ENCODE peak calls at places on chromosomes 11 and 22, in eight cellular contexts. Y is aorta, R is breast epithelium, W is tibial nerve, A is Peyer's patch, B is astrocyte, O is IMR-90, U is fibroblast of lung. Z is an unnamed sample. For H3K4me1 and H3K36me3, the result is how much of the 10 kb centered on the place peaks cover.

GRCh38 chr11:72720047-72720446 is 32.2 kb downstream of the ARAP1 start:
- DNase-seq in Y (no peak), O (no peak), R (no peak), W (no peak), B (no peak), A (no peak), U (no peak), Z (no peak)

GRCh38 chr11:8671651-8672062 is 10.8 kb downstream of the TRIM66 start:
- DNase-seq in U (peak), B (peak), Y (no peak), A (no peak), O (peak), W (peak), R (no peak), Z (no peak)

GRCh38 chr22:17741866-17742527 is 32.3 kb downstream of the BID start:
- DNase-seq in B (no peak), O (no peak), W (no peak), A (no peak), R (no peak), U (no peak), Y (no peak), Z (no peak)

GRCh38 chr11:3710485-3711259 is 39.5 kb upstream of the CHRNA10 start:
- DNase-seq in R (no peak), O (peak), A (no peak), U (peak), Y (no peak), B (peak), W (no peak), Z (no peak)

GRCh38 chr11:2675540-2675939 is 24.3 kb downstream of the KCNQ1OT1 start:
- DNase-seq in O (no peak), U (no peak), W (no peak), Y (peak), B (no peak), R (no peak), A (peak), Z (no peak)

GRCh38 chr11:72821221-72821919 is 7.2 kb downstream of the ATG16L2 start:
- DNase-seq in W (no peak), U (no peak), B (no peak), A (no peak), O (no peak), R (no peak), Y (no peak), Z (no peak)

GRCh38 chr11:82978422-82979099 is 77.0 kb downstream of the DDIAS start:
- DNase-seq in B (peak), O (peak), R (no peak), A (no peak), U (peak), Y (no peak), W (no peak), Z (no peak)

GRCh38 chr11:20013346-20014066 is 146.8 kb downstream of the DBX1 start:
- DNase-seq in Y (no peak), W (no peak), B (no peak), U (peak), O (peak), A (no peak), R (no peak), Z (no peak)

GRCh38 chr11:8040261-8040920 is 40.6 kb upstream of the TUB start:
- DNase-seq in O (no peak), W (no peak), U (no peak), A (peak), Y (peak), B (no peak), R (peak), Z (no peak)

GRCh38 chr11:34585870-34586654 is 34.8 kb upstream of the EHF start:
- DNase-seq in B (peak), Y (no peak), U (peak), R (no peak), O (peak), A (no peak), W (no peak), Z (no peak)

GRCh38 chr11:64855596-64856304 is 11.3 kb upstream of the CDC42BPG start:
- DNase-seq in A (no peak), U (no peak), Y (no peak), W (no peak), O (no peak), B (no peak), R (no peak), Z (no peak)

GRCh38 chr11:64853709-64854108 is 9.3 kb upstream of the CDC42BPG start:
- DNase-seq in U (no peak), W (no peak), O (no peak), A (peak), R (no peak), Y (peak), B (no peak), Z (peak)

GRCh38 chr11:64854534-64855502 is 10.4 kb upstream of the CDC42BPG start:
- DNase-seq in U (peak), W (peak), R (peak), B (peak), O (peak), Y (peak), A (peak), Z (no peak)

GRCh38 chr11:64852804-64853520 is 8.5 kb upstream of the CDC42BPG start:
- DNase-seq in A (no peak), R (no peak), W (no peak), Y (no peak), B (no peak), O (no peak), U (no peak), Z (no peak)

GRCh38 chr11:64854157-64854533 is 9.7 kb upstream of the CDC42BPG start:
- DNase-seq in U (no peak), Y (no peak), B (no peak), W (no peak), R (no peak), O (no peak), A (no peak), Z (no peak)
- H3K4me1 ChIP-seq in U (under half), Y (under half), B (under half), W (half or more), R (under half), O (under half), A (half or more), Z (half or more)

DNA sequence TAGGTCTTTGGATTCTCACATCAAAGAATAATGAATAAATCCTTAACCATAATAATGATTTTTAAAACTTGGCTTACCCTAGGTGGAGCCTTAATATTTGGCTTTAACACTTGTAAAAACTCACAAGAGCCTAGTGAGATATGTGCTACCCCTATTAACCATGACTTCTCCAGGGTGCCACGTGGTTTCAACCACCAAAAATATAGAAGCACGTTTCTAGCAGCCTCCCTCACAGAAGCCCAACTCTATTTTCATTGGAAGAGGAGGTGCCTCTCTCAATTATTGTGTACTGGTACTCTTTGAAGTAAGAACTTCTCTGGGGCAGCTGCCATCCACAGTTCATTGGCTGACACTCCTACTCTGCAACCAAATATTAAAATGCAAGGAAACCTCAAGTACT is 46.5 kb upstream of the GDPD4 start:
- DNase-seq in A (no peak), U (no peak), W (no peak), B (no peak), O (no peak), R (no peak), Y (no peak), Z (no peak)
- H3K36me3 ChIP-seq in A (under half), U (under half), W (under half), B (under half), O (under half), R (under half), Y (under half), Z (under half)

GRCh38 chr11:100719809-100720221 is 32.7 kb downstream of the ARHGAP42 start:
- DNase-seq in R (no peak), U (peak), Y (no peak), O (peak), A (no peak), B (peak), W (peak), Z (no peak)
- H3K4me3 ChIP-seq in R (no peak), U (no peak), Y (no peak), O (no peak), A (no peak), B (no peak), W (no peak), Z (no peak)

GRCh38 chr11:117075186-117075585 is 23.0 kb downstream of the SIK3 start:
- DNase-seq in O (no peak), A (no peak), W (no peak), Y (no peak), U (peak), B (peak), R (no peak), Z (no peak)
- H3K4me1 ChIP-seq in O (under half), A (under half), W (half or more), Y (under half), U (under half), B (under half), R (under half), Z (under half)

GRCh38 chr11:5700422-5701064 is 11.0 kb downstream of the TRIM22 start:
- DNase-seq in W (no peak), R (no peak), A (no peak), B (no peak), O (no peak), U (no peak), Y (no peak), Z (no peak)
- H3K36me3 ChIP-seq in W (half or more), R (under half), A (under half), B (under half), O (under half), U (under half), Y (under half), Z (under half)